ENCODE peak calls at places on chromosomes 3 and 15, in four cellular contexts. F is AG08395; D is activated CD8-positive, alpha-beta memory T cell treated with anti-CD3 and anti-CD28 coated beads, Interleukin-2, amount 10 ng/mL, durations not matched to agents 7 days and 5 days; G is germinal center. S is an unnamed sample.

GRCh38 chr3:124752051-124752450 is 21.8 kb downstream of the UMPS start:
- DNase-seq in F (no peak), D (no peak), G (no peak), S (no peak)

GRCh38 chr3:194197981-194198695 is 62.2 kb downstream of the HES1 start:
- DNase-seq in F (no peak), D (no peak), G (no peak), S (no peak)

GRCh38 chr3:123367467-123368154 is 81.3 kb downstream of the ADCY5 start:
- DNase-seq in F (no peak), D (no peak), G (no peak), S (no peak)

GRCh38 chr15:44137750-44138149 is 57.3 kb downstream of the FRMD5 start:
- DNase-seq in F (peak; percentile 15), D (no peak), G (no peak), S (no peak)

GRCh38 chr3:184566441-184567414 is 5.1 kb downstream of the EPHB3 start:
- DNase-seq in F (no peak), D (no peak), G (no peak), S (no peak)

GRCh38 chr3:106251160-106251892 is 382.5 kb upstream of the CBLB start:
- DNase-seq in F (no peak), D (no peak), G (no peak), S (no peak)

GRCh38 chr3:49222002-49222401 is 50.6 kb downstream of the KLHDC8B start:
- DNase-seq in F (no peak), D (no peak), G (no peak), S (no peak)

GRCh38 chr3:109900774-109901173 is 563.4 kb upstream of the DPPA4 start:
- DNase-seq in F (no peak), D (no peak), G (no peak), S (no peak)

GRCh38 chr3:178112134-178112533 is 424.1 kb upstream of the KCNMB2 start:
- DNase-seq in F (no peak), D (no peak), G (no peak), S (no peak)

GRCh38 chr3:79344876-79345871 is 422.6 kb downstream of the ROBO1 start:
- DNase-seq in F (no peak), D (no peak), G (no peak), S (peak; percentile 5)

GRCh38 chr3:42660898-42661297 is 7.4 kb downstream of the ZBTB47 start:
- DNase-seq in F (no peak), D (no peak), G (peak; percentile 34), S (no peak)

GRCh38 chr3:197959500-197959890 is 522 bp upstream of the LMLN start:
- DNase-seq in F (no peak), D (no peak), G (no peak), S (no peak)

GRCh38 chr3:46006646-46007045 is 11.0 kb upstream of the FYCO1 start:
- DNase-seq in F (peak; percentile 78), D (no peak), G (no peak), S (peak; percentile 71)

S was measured in HFFc6.